ENCODE peak calls at places on chromosomes 2 and 18, in eight cellular contexts. E, Z, X, Y, M, B, I and D are unnamed samples.
A peak's percentile ranks its signal among the peaks of the same experiment; 100 is the strongest.

GRCh38 chr2:129720761-129721160 is 258.7 kb upstream of the RAB6C start:
- DNase-seq in E (no peak), Z (no peak), X (peak; percentile 59), Y (no peak), M (no peak), B (no peak), I (no peak), D (no peak)

GRCh38 chr2:73907840-73908452 is 15.1 kb downstream of the ACTG2 start:
- DNase-seq in E (no peak), Z (peak; percentile 55), X (no peak), Y (no peak), M (peak; percentile 88), B (peak; percentile 46), I (peak; percentile 35), D (peak; percentile 46)

GRCh38 chr18:49717617-49718016 is 95.7 kb downstream of the ACAA2 start:
- DNase-seq in E (no peak), Z (no peak), X (no peak), Y (no peak), M (no peak), B (no peak), I (no peak), D (no peak)

GRCh38 chr2:187461294-187462261 is 13.5 kb upstream of the CALCRL start:
- DNase-seq in E (peak; percentile 51), Z (no peak), X (no peak), Y (no peak), M (no peak), B (peak; percentile 29), I (no peak), D (peak; percentile 77)

GRCh38 chr2:85410584-85411404 is 628 bp upstream of the CAPG start:
- DNase-seq in E (no peak), Z (no peak), X (no peak), Y (no peak), M (no peak), B (no peak), I (no peak), D (no peak)

GRCh38 chr2:128523490-128523889 is 204.8 kb upstream of the HS6ST1 start:
- DNase-seq in E (no peak), Z (no peak), X (no peak), Y (no peak), M (no peak), B (no peak), I (no peak), D (no peak)

GRCh38 chr2:48144777-48145176 is 238.5 kb upstream of the FBXO11 start:
- DNase-seq in E (peak; percentile 12), Z (no peak), X (no peak), Y (no peak), M (no peak), B (peak; percentile 63), I (no peak), D (no peak)

GRCh38 chr2:73063909-73064875 is 7.3 kb downstream of the SFXN5 start:
- DNase-seq in E (no peak), Z (no peak), X (no peak), Y (no peak), M (peak; percentile 91), B (no peak), I (no peak), D (no peak)

GRCh38 chr2:117820444-117820843 is 6.0 kb downstream of the DDX18 start:
- DNase-seq in E (no peak), Z (no peak), X (no peak), Y (no peak), M (no peak), B (no peak), I (no peak), D (no peak)

GRCh38 chr2:188978291-188979081 is 4.3 kb downstream of the COL3A1 start:
- DNase-seq in E (peak; percentile 42), Z (peak; percentile 29), X (no peak), Y (no peak), M (peak; percentile 89), B (peak; percentile 51), I (no peak), D (peak; percentile 50)

GRCh38 chr2:8611712-8612111 is 70.1 kb upstream of the ID2 start:
- DNase-seq in E (no peak), Z (peak; percentile 21), X (peak; percentile 23), Y (no peak), M (no peak), B (no peak), I (no peak), D (peak; percentile 48)

GRCh38 chr2:47086054-47086471 is 69.0 kb downstream of the STPG4 start:
- DNase-seq in E (no peak), Z (no peak), X (peak; percentile 76), Y (no peak), M (no peak), B (no peak), I (no peak), D (no peak)
- H3K4me3 ChIP-seq in E (no peak overlapping the region), Z (no peak overlapping the region), X (no peak overlapping the region), Y (no peak overlapping the region), M (no peak overlapping the region), B (no peak overlapping the region), I (no peak overlapping the region), D (no peak overlapping the region)

DNA sequence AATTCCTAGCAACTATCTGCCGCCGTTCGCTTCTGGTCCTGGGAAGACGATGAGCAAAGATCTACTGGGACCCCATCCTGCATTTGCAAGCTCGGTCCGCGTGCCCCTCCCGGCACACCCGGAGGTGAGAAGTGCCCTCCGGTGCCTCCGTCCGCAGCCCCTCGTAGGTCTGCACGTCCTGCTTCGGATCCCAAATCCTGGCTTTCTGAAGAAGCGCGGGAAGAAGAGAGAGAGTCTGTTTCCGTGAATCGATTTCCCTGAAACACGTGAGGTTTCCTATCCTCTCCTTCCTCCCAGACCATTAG is 5.0 kb upstream of the OSR1 start:
- DNase-seq in E (no peak), Z (no peak), X (no peak), Y (no peak), M (no peak), B (no peak), I (no peak), D (no peak)
- H3K4me3 ChIP-seq in E (peak overlapping the region; percentile 66), Z (no peak overlapping the region), X (peak overlapping the region; percentile 54), Y (peak overlapping the region; percentile 78), M (peak overlapping the region; percentile 64), B (peak overlapping the region; percentile 22), I (peak overlapping the region; percentile 61), D (no peak overlapping the region)

GRCh38 chr2:62307469-62308389 is 111.8 kb downstream of the B3GNT2 start:
- DNase-seq in E (no peak), Z (peak; percentile 79), X (peak; percentile 59), Y (no peak), M (no peak), B (no peak), I (no peak), D (no peak)

GRCh38 chr2:62304429-62305417 is 108.8 kb downstream of the B3GNT2 start:
- DNase-seq in E (peak; percentile 72), Z (peak; percentile 80), X (no peak), Y (peak; percentile 45), M (peak; percentile 94), B (no peak), I (peak; percentile 36), D (peak; percentile 65)

GRCh38 chr2:62305421-62306176 is 109.7 kb downstream of the B3GNT2 start:
- DNase-seq in E (peak; percentile 16), Z (no peak), X (peak; percentile 59), Y (no peak), M (no peak), B (peak; percentile 67), I (peak; percentile 15), D (no peak)

GRCh38 chr2:62309081-62309464 is 113.2 kb downstream of the B3GNT2 start:
- DNase-seq in E (no peak), Z (no peak), X (no peak), Y (no peak), M (no peak), B (no peak), I (no peak), D (no peak)

GRCh38 chr2:62306751-62307468 is 111.0 kb downstream of the B3GNT2 start:
- DNase-seq in E (no peak), Z (peak; percentile 42), X (peak; percentile 69), Y (no peak), M (peak; percentile 32), B (no peak), I (peak; percentile 50), D (no peak)
- H3K4me3 ChIP-seq in E (no peak overlapping the region), Z (no peak overlapping the region), X (no peak overlapping the region), Y (no peak overlapping the region), M (no peak overlapping the region), B (no peak overlapping the region), I (peak overlapping the region; percentile 27), D (no peak overlapping the region)

GRCh38 chr2:135674453-135674852 is 67.2 kb upstream of the UBXN4 start:
- DNase-seq in E (no peak), Z (no peak), X (no peak), Y (no peak), M (no peak), B (no peak), I (no peak), D (no peak)
- H3K4me3 ChIP-seq in E (no peak overlapping the region), Z (no peak overlapping the region), X (no peak overlapping the region), Y (no peak overlapping the region), M (no peak overlapping the region), B (no peak overlapping the region), I (no peak overlapping the region), D (no peak overlapping the region)

DNA sequence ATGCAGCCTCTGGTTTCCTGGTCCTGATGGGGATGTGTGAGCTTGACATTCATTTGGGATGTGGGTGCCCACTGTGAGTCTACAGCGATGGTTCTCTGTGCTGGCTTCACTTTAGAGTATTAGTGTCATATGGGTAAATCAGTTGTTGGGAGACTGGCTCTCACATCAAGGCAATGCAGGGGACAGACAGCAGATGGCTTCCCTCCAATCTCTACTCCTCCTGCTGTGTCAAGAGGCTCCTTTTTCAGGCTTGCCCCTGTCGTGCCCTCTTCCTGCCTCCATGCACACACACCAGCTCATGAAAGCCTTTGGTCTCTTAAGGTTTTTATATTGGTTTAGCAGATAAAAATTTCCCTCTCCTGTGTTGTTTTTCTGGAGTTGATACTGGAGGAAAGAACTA is 315.6 kb downstream of the RDH14 start:
- DNase-seq in E (no peak), Z (no peak), X (no peak), Y (no peak), M (no peak), B (peak; percentile 9), I (no peak), D (no peak)
- H3K4me3 ChIP-seq in E (no peak overlapping the region), Z (no peak overlapping the region), X (no peak overlapping the region), Y (no peak overlapping the region), M (no peak overlapping the region), B (no peak overlapping the region), I (no peak overlapping the region), D (no peak overlapping the region)

GRCh38 chr2:150480971-150481830 is 6.3 kb downstream of the RND3 start:
- DNase-seq in E (no peak), Z (no peak), X (no peak), Y (no peak), M (no peak), B (no peak), I (no peak), D (no peak)
- H3K4me3 ChIP-seq in E (no peak overlapping the region), Z (no peak overlapping the region), X (no peak overlapping the region), Y (peak overlapping the region; percentile 84), M (no peak overlapping the region), B (no peak overlapping the region), I (no peak overlapping the region), D (no peak overlapping the region)

GRCh38 chr18:10455726-10456453 is 1.5 kb downstream of the APCDD1 start:
- DNase-seq in E (no peak), Z (no peak), X (no peak), Y (no peak), M (no peak), B (no peak), I (no peak), D (no peak)
- H3K4me3 ChIP-seq in E (peak overlapping the region; percentile 74), Z (no peak overlapping the region), X (peak overlapping the region; percentile 91), Y (peak overlapping the region; percentile 76), M (peak overlapping the region; percentile 31), B (peak overlapping the region; percentile 85), I (no peak overlapping the region), D (peak overlapping the region; percentile 50)